ENCODE peak calls at places on chromosomes 1 and 21, in nine cellular contexts. One of them, this sample, is unnamed.

GRCh38 chr1:230226004-230226800 is 159.2 kb downstream of the GALNT2 start:
- DNase-seq in WTC11: no peak
- DNase-seq in amygdala: no peak
- DNase-seq in stimulated activated CD4-positive, alpha-beta T cell treated with anti-CD3 and anti-CD28 coated beads, Interleukin-12 subunit alpha, Interleukin-12 subunit beta, amount 100 ng/mL, for 4 hours: no peak
- DNase-seq in progenitor cell of endocrine pancreas: no peak
- DNase-seq in hypothalamus: no peak
- DNase-seq in AG10803: no peak
- DNase-seq in OCI-LY7: no peak
- DNase-seq in smooth muscle cell of the brain vasculature: no peak
- DNase-seq in this sample: no peak

GRCh38 chr1:233440952-233441401 is 113.5 kb downstream of the MAP3K21 start:
- DNase-seq in amygdala: peak; percentile 12
- DNase-seq in smooth muscle cell of the brain vasculature: peak; percentile 12
- DNase-seq in progenitor cell of endocrine pancreas: peak; percentile 18
- DNase-seq in AG10803: peak; percentile 68
- DNase-seq in WTC11: peak; percentile 34
- DNase-seq in OCI-LY7: peak; percentile 44
- DNase-seq in stimulated activated CD4-positive, alpha-beta T cell treated with anti-CD3 and anti-CD28 coated beads, Interleukin-12 subunit alpha, Interleukin-12 subunit beta, amount 100 ng/mL, for 4 hours: no peak
- DNase-seq in hypothalamus: no peak
- DNase-seq in this sample: peak; percentile 11

GRCh38 chr1:13808729-13809131 is 108.7 kb downstream of the PRDM2 start:
- DNase-seq in WTC11: no peak
- DNase-seq in hypothalamus: no peak
- DNase-seq in OCI-LY7: no peak
- DNase-seq in stimulated activated CD4-positive, alpha-beta T cell treated with anti-CD3 and anti-CD28 coated beads, Interleukin-12 subunit alpha, Interleukin-12 subunit beta, amount 100 ng/mL, for 4 hours: no peak
- DNase-seq in smooth muscle cell of the brain vasculature: no peak
- DNase-seq in amygdala: no peak
- DNase-seq in AG10803: peak; percentile 59
- DNase-seq in progenitor cell of endocrine pancreas: no peak
- DNase-seq in this sample: no peak

GRCh38 chr1:180156631-180157091 is 2.0 kb downstream of the QSOX1 start:
- DNase-seq in hypothalamus: no peak
- DNase-seq in AG10803: peak; percentile 82
- DNase-seq in smooth muscle cell of the brain vasculature: no peak
- DNase-seq in stimulated activated CD4-positive, alpha-beta T cell treated with anti-CD3 and anti-CD28 coated beads, Interleukin-12 subunit alpha, Interleukin-12 subunit beta, amount 100 ng/mL, for 4 hours: no peak
- DNase-seq in WTC11: no peak
- DNase-seq in OCI-LY7: no peak
- DNase-seq in amygdala: no peak
- DNase-seq in progenitor cell of endocrine pancreas: no peak
- DNase-seq in this sample: no peak

GRCh38 chr1:168875819-168876218 is 146.8 kb upstream of the DPT start:
- DNase-seq in amygdala: no peak
- DNase-seq in stimulated activated CD4-positive, alpha-beta T cell treated with anti-CD3 and anti-CD28 coated beads, Interleukin-12 subunit alpha, Interleukin-12 subunit beta, amount 100 ng/mL, for 4 hours: no peak
- DNase-seq in hypothalamus: no peak
- DNase-seq in AG10803: no peak
- DNase-seq in WTC11: no peak
- DNase-seq in smooth muscle cell of the brain vasculature: no peak
- DNase-seq in progenitor cell of endocrine pancreas: no peak
- DNase-seq in OCI-LY7: no peak
- DNase-seq in this sample: no peak

GRCh38 chr1:226034482-226034881 is 28.0 kb upstream of the H3-3A start:
- DNase-seq in smooth muscle cell of the brain vasculature: peak; percentile 40
- DNase-seq in hypothalamus: no peak
- DNase-seq in progenitor cell of endocrine pancreas: no peak
- DNase-seq in stimulated activated CD4-positive, alpha-beta T cell treated with anti-CD3 and anti-CD28 coated beads, Interleukin-12 subunit alpha, Interleukin-12 subunit beta, amount 100 ng/mL, for 4 hours: no peak
- DNase-seq in WTC11: no peak
- DNase-seq in OCI-LY7: no peak
- DNase-seq in amygdala: peak; percentile 76
- DNase-seq in AG10803: peak; percentile 100
- DNase-seq in this sample: no peak

GRCh38 chr1:147627435-147628110 is 42.8 kb downstream of the ACP6 start:
- DNase-seq in OCI-LY7: peak; percentile 60
- DNase-seq in amygdala: no peak
- DNase-seq in progenitor cell of endocrine pancreas: peak; percentile 34
- DNase-seq in stimulated activated CD4-positive, alpha-beta T cell treated with anti-CD3 and anti-CD28 coated beads, Interleukin-12 subunit alpha, Interleukin-12 subunit beta, amount 100 ng/mL, for 4 hours: peak; percentile 43
- DNase-seq in AG10803: peak; percentile 39
- DNase-seq in hypothalamus: no peak
- DNase-seq in smooth muscle cell of the brain vasculature: peak; percentile 15
- DNase-seq in WTC11: peak; percentile 60
- DNase-seq in this sample: no peak

GRCh38 chr1:20698195-20698910 is 19.5 kb downstream of the KIF17 start:
- DNase-seq in stimulated activated CD4-positive, alpha-beta T cell treated with anti-CD3 and anti-CD28 coated beads, Interleukin-12 subunit alpha, Interleukin-12 subunit beta, amount 100 ng/mL, for 4 hours: no peak
- DNase-seq in smooth muscle cell of the brain vasculature: no peak
- DNase-seq in AG10803: peak; percentile 78
- DNase-seq in OCI-LY7: no peak
- DNase-seq in WTC11: no peak
- DNase-seq in progenitor cell of endocrine pancreas: no peak
- DNase-seq in hypothalamus: no peak
- DNase-seq in amygdala: no peak
- DNase-seq in this sample: no peak

GRCh38 chr1:43279161-43279560 is 6.2 kb downstream of the C1orf210 start:
- DNase-seq in WTC11: no peak
- DNase-seq in hypothalamus: no peak
- DNase-seq in progenitor cell of endocrine pancreas: no peak
- DNase-seq in OCI-LY7: no peak
- DNase-seq in smooth muscle cell of the brain vasculature: no peak
- DNase-seq in stimulated activated CD4-positive, alpha-beta T cell treated with anti-CD3 and anti-CD28 coated beads, Interleukin-12 subunit alpha, Interleukin-12 subunit beta, amount 100 ng/mL, for 4 hours: no peak
- DNase-seq in AG10803: no peak
- DNase-seq in amygdala: no peak
- DNase-seq in this sample: no peak

GRCh38 chr1:26378088-26378878 is 5.7 kb upstream of the ZNF683 start:
- DNase-seq in progenitor cell of endocrine pancreas: no peak
- DNase-seq in smooth muscle cell of the brain vasculature: peak; percentile 31
- DNase-seq in stimulated activated CD4-positive, alpha-beta T cell treated with anti-CD3 and anti-CD28 coated beads, Interleukin-12 subunit alpha, Interleukin-12 subunit beta, amount 100 ng/mL, for 4 hours: peak; percentile 47
- DNase-seq in WTC11: no peak
- DNase-seq in AG10803: peak; percentile 97
- DNase-seq in amygdala: no peak
- DNase-seq in hypothalamus: no peak
- DNase-seq in OCI-LY7: no peak
- DNase-seq in this sample: no peak

GRCh38 chr1:112722601-112723510 is 7.7 kb upstream of the PPM1J start:
- DNase-seq in OCI-LY7: no peak
- DNase-seq in AG10803: peak; percentile 47
- DNase-seq in progenitor cell of endocrine pancreas: no peak
- DNase-seq in WTC11: peak; percentile 58
- DNase-seq in stimulated activated CD4-positive, alpha-beta T cell treated with anti-CD3 and anti-CD28 coated beads, Interleukin-12 subunit alpha, Interleukin-12 subunit beta, amount 100 ng/mL, for 4 hours: no peak
- DNase-seq in hypothalamus: no peak
- DNase-seq in amygdala: no peak
- DNase-seq in smooth muscle cell of the brain vasculature: no peak
- DNase-seq in this sample: no peak

GRCh38 chr1:24463756-24464377 is 38.8 kb upstream of the RCAN3 start:
- DNase-seq in WTC11: peak; percentile 50
- DNase-seq in stimulated activated CD4-positive, alpha-beta T cell treated with anti-CD3 and anti-CD28 coated beads, Interleukin-12 subunit alpha, Interleukin-12 subunit beta, amount 100 ng/mL, for 4 hours: no peak
- DNase-seq in progenitor cell of endocrine pancreas: no peak
- DNase-seq in smooth muscle cell of the brain vasculature: no peak
- DNase-seq in AG10803: no peak
- DNase-seq in amygdala: no peak
- DNase-seq in OCI-LY7: no peak
- DNase-seq in hypothalamus: no peak
- DNase-seq in this sample: no peak

GRCh38 chr21:38817371-38818335 is 11.9 kb downstream of the ETS2 start:
- DNase-seq in hypothalamus: no peak
- DNase-seq in OCI-LY7: no peak
- DNase-seq in AG10803: peak; percentile 54
- DNase-seq in progenitor cell of endocrine pancreas: no peak
- DNase-seq in stimulated activated CD4-positive, alpha-beta T cell treated with anti-CD3 and anti-CD28 coated beads, Interleukin-12 subunit alpha, Interleukin-12 subunit beta, amount 100 ng/mL, for 4 hours: no peak
- DNase-seq in smooth muscle cell of the brain vasculature: no peak
- DNase-seq in WTC11: no peak
- DNase-seq in amygdala: no peak
- DNase-seq in this sample: no peak

GRCh38 chr1:230073371-230074035 is 6.5 kb downstream of the GALNT2 start:
- DNase-seq in hypothalamus: no peak
- DNase-seq in WTC11: no peak
- DNase-seq in AG10803: peak; percentile 37
- DNase-seq in amygdala: peak; percentile 46
- DNase-seq in progenitor cell of endocrine pancreas: no peak
- DNase-seq in smooth muscle cell of the brain vasculature: peak; percentile 33
- DNase-seq in OCI-LY7: no peak
- DNase-seq in stimulated activated CD4-positive, alpha-beta T cell treated with anti-CD3 and anti-CD28 coated beads, Interleukin-12 subunit alpha, Interleukin-12 subunit beta, amount 100 ng/mL, for 4 hours: no peak
- DNase-seq in this sample: peak; percentile 65

GRCh38 chr1:211484738-211485479 is 7.1 kb downstream of the RD3 start:
- DNase-seq in progenitor cell of endocrine pancreas: no peak
- DNase-seq in WTC11: no peak
- DNase-seq in hypothalamus: no peak
- DNase-seq in amygdala: no peak
- DNase-seq in stimulated activated CD4-positive, alpha-beta T cell treated with anti-CD3 and anti-CD28 coated beads, Interleukin-12 subunit alpha, Interleukin-12 subunit beta, amount 100 ng/mL, for 4 hours: no peak
- DNase-seq in AG10803: no peak
- DNase-seq in smooth muscle cell of the brain vasculature: no peak
- DNase-seq in OCI-LY7: no peak
- DNase-seq in this sample: no peak

GRCh38 chr1:154445040-154445472 is 39.9 kb downstream of the IL6R start:
- DNase-seq in WTC11: no peak
- DNase-seq in smooth muscle cell of the brain vasculature: peak; percentile 60
- DNase-seq in progenitor cell of endocrine pancreas: no peak
- DNase-seq in stimulated activated CD4-positive, alpha-beta T cell treated with anti-CD3 and anti-CD28 coated beads, Interleukin-12 subunit alpha, Interleukin-12 subunit beta, amount 100 ng/mL, for 4 hours: no peak
- DNase-seq in AG10803: peak; percentile 69
- DNase-seq in hypothalamus: no peak
- DNase-seq in amygdala: no peak
- DNase-seq in OCI-LY7: no peak
- DNase-seq in this sample: no peak

GRCh38 chr1:43446388-43446740 is 7.4 kb downstream of the HYI start:
- DNase-seq in AG10803: no peak
- DNase-seq in amygdala: no peak
- DNase-seq in OCI-LY7: no peak
- DNase-seq in hypothalamus: no peak
- DNase-seq in smooth muscle cell of the brain vasculature: no peak
- DNase-seq in WTC11: no peak
- DNase-seq in stimulated activated CD4-positive, alpha-beta T cell treated with anti-CD3 and anti-CD28 coated beads, Interleukin-12 subunit alpha, Interleukin-12 subunit beta, amount 100 ng/mL, for 4 hours: no peak
- DNase-seq in progenitor cell of endocrine pancreas: no peak
- DNase-seq in this sample: no peak

GRCh38 chr1:240618946-240619345 is 7.0 kb upstream of the GREM2 start:
- DNase-seq in hypothalamus: no peak
- DNase-seq in OCI-LY7: no peak
- DNase-seq in AG10803: no peak
- DNase-seq in smooth muscle cell of the brain vasculature: no peak
- DNase-seq in WTC11: no peak
- DNase-seq in amygdala: no peak
- DNase-seq in progenitor cell of endocrine pancreas: no peak
- DNase-seq in stimulated activated CD4-positive, alpha-beta T cell treated with anti-CD3 and anti-CD28 coated beads, Interleukin-12 subunit alpha, Interleukin-12 subunit beta, amount 100 ng/mL, for 4 hours: no peak
- DNase-seq in this sample: no peak

GRCh38 chr1:180507826-180508724 is 5.7 kb upstream of the ACBD6 start:
- DNase-seq in AG10803: peak; percentile 44
- DNase-seq in progenitor cell of endocrine pancreas: no peak
- DNase-seq in smooth muscle cell of the brain vasculature: no peak
- DNase-seq in OCI-LY7: no peak
- DNase-seq in WTC11: no peak
- DNase-seq in stimulated activated CD4-positive, alpha-beta T cell treated with anti-CD3 and anti-CD28 coated beads, Interleukin-12 subunit alpha, Interleukin-12 subunit beta, amount 100 ng/mL, for 4 hours: no peak
- DNase-seq in hypothalamus: no peak
- DNase-seq in amygdala: no peak
- DNase-seq in this sample: no peak

GRCh38 chr1:201539561-201540404 is 856 bp downstream of the NAV1 start:
- DNase-seq in stimulated activated CD4-positive, alpha-beta T cell treated with anti-CD3 and anti-CD28 coated beads, Interleukin-12 subunit alpha, Interleukin-12 subunit beta, amount 100 ng/mL, for 4 hours: no peak
- DNase-seq in smooth muscle cell of the brain vasculature: no peak
- DNase-seq in AG10803: peak; percentile 58
- DNase-seq in hypothalamus: no peak
- DNase-seq in WTC11: peak; percentile 58
- DNase-seq in amygdala: peak; percentile 80
- DNase-seq in progenitor cell of endocrine pancreas: no peak
- DNase-seq in OCI-LY7: no peak
- DNase-seq in this sample: peak; percentile 83

GRCh38 chr1:115436596-115436995 is 98.5 kb upstream of the NGF start:
- DNase-seq in stimulated activated CD4-positive, alpha-beta T cell treated with anti-CD3 and anti-CD28 coated beads, Interleukin-12 subunit alpha, Interleukin-12 subunit beta, amount 100 ng/mL, for 4 hours: no peak
- DNase-seq in amygdala: no peak
- DNase-seq in OCI-LY7: no peak
- DNase-seq in progenitor cell of endocrine pancreas: no peak
- DNase-seq in WTC11: no peak
- DNase-seq in AG10803: no peak
- DNase-seq in hypothalamus: no peak
- DNase-seq in smooth muscle cell of the brain vasculature: no peak
- DNase-seq in this sample: no peak

GRCh38 chr1:50156241-50157010 is 47.7 kb downstream of the ELAVL4 start:
- DNase-seq in smooth muscle cell of the brain vasculature: no peak
- DNase-seq in progenitor cell of endocrine pancreas: no peak
- DNase-seq in amygdala: no peak
- DNase-seq in OCI-LY7: no peak
- DNase-seq in stimulated activated CD4-positive, alpha-beta T cell treated with anti-CD3 and anti-CD28 coated beads, Interleukin-12 subunit alpha, Interleukin-12 subunit beta, amount 100 ng/mL, for 4 hours: no peak
- DNase-seq in WTC11: no peak
- DNase-seq in AG10803: no peak
- DNase-seq in hypothalamus: no peak
- DNase-seq in this sample: no peak

GRCh38 chr1:155128755-155129473 is 1.2 kb downstream of the EFNA1 start:
- DNase-seq in amygdala: peak; percentile 64
- DNase-seq in stimulated activated CD4-positive, alpha-beta T cell treated with anti-CD3 and anti-CD28 coated beads, Interleukin-12 subunit alpha, Interleukin-12 subunit beta, amount 100 ng/mL, for 4 hours: no peak
- DNase-seq in AG10803: no peak
- DNase-seq in progenitor cell of endocrine pancreas: no peak
- DNase-seq in OCI-LY7: no peak
- DNase-seq in hypothalamus: no peak
- DNase-seq in WTC11: no peak
- DNase-seq in smooth muscle cell of the brain vasculature: no peak
- DNase-seq in this sample: peak; percentile 50

GRCh38 chr1:44036409-44037111 is 5.3 kb upstream of the SLC6A9 start:
- DNase-seq in stimulated activated CD4-positive, alpha-beta T cell treated with anti-CD3 and anti-CD28 coated beads, Interleukin-12 subunit alpha, Interleukin-12 subunit beta, amount 100 ng/mL, for 4 hours: peak; percentile 55
- DNase-seq in progenitor cell of endocrine pancreas: peak; percentile 49
- DNase-seq in AG10803: peak; percentile 72
- DNase-seq in smooth muscle cell of the brain vasculature: no peak
- DNase-seq in amygdala: peak; percentile 70
- DNase-seq in WTC11: peak; percentile 80
- DNase-seq in hypothalamus: no peak
- DNase-seq in OCI-LY7: peak; percentile 74
- DNase-seq in this sample: peak; percentile 58